ENCODE peak calls at places on chromosomes 1 and 21, in nine cellular contexts. One of them, this sample, is unnamed.

GRCh38 chr1:205766038-205766437 is 9.2 kb downstream of the RAB29 start:
- DNase-seq in H4: peak
- DNase-seq in activated naive CD4-positive, alpha-beta T cell treated with Interleukin-2 at 50 U/mL for 16 hours: no peak
- DNase-seq in SHP77: no peak
- DNase-seq in IMR-90: peak
- DNase-seq in GM04504: no peak
- DNase-seq in AG09309: no peak
- DNase-seq in CD8-positive, alpha-beta T cell: no peak
- DNase-seq in heart left ventricle: no peak
- DNase-seq in this sample: no peak

GRCh38 chr1:226763741-226764264 is 24.7 kb upstream of the ITPKB start:
- DNase-seq in H4: peak
- DNase-seq in activated naive CD4-positive, alpha-beta T cell treated with Interleukin-2 at 50 U/mL for 16 hours: peak
- DNase-seq in SHP77: peak
- DNase-seq in IMR-90: peak
- DNase-seq in GM04504: no peak
- DNase-seq in AG09309: peak
- DNase-seq in CD8-positive, alpha-beta T cell: peak
- DNase-seq in heart left ventricle: no peak
- DNase-seq in this sample: no peak

GRCh38 chr1:55399385-55399784 is 184.2 kb upstream of the USP24 start:
- DNase-seq in H4: no peak
- DNase-seq in activated naive CD4-positive, alpha-beta T cell treated with Interleukin-2 at 50 U/mL for 16 hours: no peak
- DNase-seq in SHP77: no peak
- DNase-seq in IMR-90: no peak
- DNase-seq in GM04504: no peak
- DNase-seq in AG09309: no peak
- DNase-seq in CD8-positive, alpha-beta T cell: no peak
- DNase-seq in heart left ventricle: no peak
- DNase-seq in this sample: no peak

GRCh38 chr1:43861337-43861736 is 72.3 kb upstream of the ARTN start:
- DNase-seq in H4: no peak
- DNase-seq in activated naive CD4-positive, alpha-beta T cell treated with Interleukin-2 at 50 U/mL for 16 hours: no peak
- DNase-seq in SHP77: no peak
- DNase-seq in IMR-90: peak
- DNase-seq in GM04504: no peak
- DNase-seq in AG09309: no peak
- DNase-seq in CD8-positive, alpha-beta T cell: no peak
- DNase-seq in heart left ventricle: no peak
- DNase-seq in this sample: no peak

GRCh38 chr1:68359045-68359444 is 90.7 kb downstream of the RPE65 start:
- DNase-seq in H4: peak
- DNase-seq in activated naive CD4-positive, alpha-beta T cell treated with Interleukin-2 at 50 U/mL for 16 hours: no peak
- DNase-seq in SHP77: no peak
- DNase-seq in IMR-90: peak
- DNase-seq in GM04504: no peak
- DNase-seq in AG09309: no peak
- DNase-seq in CD8-positive, alpha-beta T cell: no peak
- DNase-seq in heart left ventricle: no peak
- DNase-seq in this sample: no peak

GRCh38 chr1:193418745-193419058 is 232.3 kb upstream of the B3GALT2 start:
- DNase-seq in H4: no peak
- DNase-seq in activated naive CD4-positive, alpha-beta T cell treated with Interleukin-2 at 50 U/mL for 16 hours: no peak
- DNase-seq in SHP77: no peak
- DNase-seq in IMR-90: no peak
- DNase-seq in GM04504: no peak
- DNase-seq in AG09309: no peak
- DNase-seq in CD8-positive, alpha-beta T cell: no peak
- DNase-seq in heart left ventricle: no peak
- DNase-seq in this sample: no peak

GRCh38 chr21:36792505-36792967 is 93.6 kb downstream of the SIM2 start:
- DNase-seq in H4: peak
- DNase-seq in activated naive CD4-positive, alpha-beta T cell treated with Interleukin-2 at 50 U/mL for 16 hours: no peak
- DNase-seq in SHP77: peak
- DNase-seq in IMR-90: peak
- DNase-seq in GM04504: no peak
- DNase-seq in AG09309: no peak
- DNase-seq in CD8-positive, alpha-beta T cell: no peak
- DNase-seq in heart left ventricle: no peak
- DNase-seq in this sample: no peak

GRCh38 chr1:164619006-164619784 is 60.2 kb downstream of the PBX1 start:
- DNase-seq in H4: no peak
- DNase-seq in activated naive CD4-positive, alpha-beta T cell treated with Interleukin-2 at 50 U/mL for 16 hours: no peak
- DNase-seq in SHP77: no peak
- DNase-seq in IMR-90: no peak
- DNase-seq in GM04504: no peak
- DNase-seq in AG09309: no peak
- DNase-seq in CD8-positive, alpha-beta T cell: no peak
- DNase-seq in heart left ventricle: no peak
- DNase-seq in this sample: no peak

GRCh38 chr1:22454476-22455056 is 2.9 kb downstream of the ZBTB40 start:
- DNase-seq in H4: no peak
- DNase-seq in activated naive CD4-positive, alpha-beta T cell treated with Interleukin-2 at 50 U/mL for 16 hours: no peak
- DNase-seq in SHP77: no peak
- DNase-seq in IMR-90: no peak
- DNase-seq in GM04504: no peak
- DNase-seq in AG09309: no peak
- DNase-seq in CD8-positive, alpha-beta T cell: no peak
- DNase-seq in heart left ventricle: no peak
- DNase-seq in this sample: no peak

GRCh38 chr21:42214921-42215320 is 4.0 kb upstream of the ABCG1 start:
- DNase-seq in H4: no peak
- DNase-seq in activated naive CD4-positive, alpha-beta T cell treated with Interleukin-2 at 50 U/mL for 16 hours: no peak
- DNase-seq in SHP77: no peak
- DNase-seq in IMR-90: no peak
- DNase-seq in GM04504: no peak
- DNase-seq in AG09309: no peak
- DNase-seq in CD8-positive, alpha-beta T cell: no peak
- DNase-seq in heart left ventricle: no peak
- DNase-seq in this sample: no peak

This sample was measured in T-cell.